ENCODE peak calls at places on chromosome 22, in six cellular contexts. T, Q, P, B, Z and Y are unnamed samples. For H3K36me3, the result is how much of the 10 kb centered on the place peaks cover.

GRCh38 chr22:47178339-47178738 is 415.9 kb downstream of the TBC1D22A start:
- DNase-seq in T (no peak), Q (no peak), P (no peak), B (no peak), Z (no peak), Y (no peak)

GRCh38 chr22:50678651-50679521 is 6.3 kb downstream of the SHANK3 start:
- DNase-seq in T (no peak), Q (no peak), P (no peak), B (no peak), Z (peak), Y (no peak)

GRCh38 chr22:30325724-30326703 is 727 bp downstream of the TBC1D10A start:
- DNase-seq in T (no peak), Q (no peak), P (no peak), B (no peak), Z (no peak), Y (peak)

GRCh38 chr22:42697542-42698013 is 23.1 kb downstream of the A4GALT start:
- DNase-seq in T (no peak), Q (no peak), P (no peak), B (peak), Z (no peak), Y (peak)

GRCh38 chr22:28674121-28674563 is 5.5 kb downstream of the TTC28 start:
- DNase-seq in T (peak), Q (peak), P (no peak), B (peak), Z (no peak), Y (peak)

GRCh38 chr22:29353860-29354259 is 34.5 kb downstream of the AP1B1 start:
- DNase-seq in T (no peak), Q (no peak), P (no peak), B (no peak), Z (no peak), Y (no peak)

GRCh38 chr22:35480143-35480542 is 60.5 kb upstream of the RASD2 start:
- DNase-seq in T (no peak), Q (no peak), P (no peak), B (peak), Z (no peak), Y (no peak)

GRCh38 chr22:48942698-48943566 is 884.7 kb downstream of the BRD1 start:
- DNase-seq in T (no peak), Q (no peak), P (no peak), B (no peak), Z (peak), Y (no peak)

GRCh38 chr22:20106849-20107237 is 9.1 kb upstream of the RANBP1 start:
- DNase-seq in T (no peak), Q (no peak), P (no peak), B (no peak), Z (peak), Y (no peak)

GRCh38 chr22:48316245-48316875 is 1511.3 kb downstream of the BRD1 start:
- DNase-seq in T (no peak), Q (no peak), P (no peak), B (no peak), Z (peak), Y (peak)

GRCh38 chr22:22884888-22885840 is 2.5 kb upstream of the IGLL5 start:
- DNase-seq in T (no peak), Q (no peak), P (no peak), B (no peak), Z (no peak), Y (peak)
- H3K4me3 ChIP-seq in T (no peak), Q (no peak), P (no peak), B (no peak), Z (no peak), Y (no peak)

GRCh38 chr22:40535189-40535512 is 101.4 kb downstream of the MRTFA start:
- DNase-seq in T (no peak), Q (no peak), P (no peak), B (no peak), Z (no peak), Y (no peak)
- H3K27ac ChIP-seq in T (no peak), Q (peak), P (peak), B (peak), Z (peak), Y (no peak)

GRCh38 chr22:40908895-40909294 is 42.3 kb upstream of the RBX1 start:
- DNase-seq in T (no peak), Q (no peak), P (no peak), B (no peak), Z (no peak), Y (no peak)
- H3K36me3 ChIP-seq in T (under half), Q (under half), P (under half), B (under half), Z (under half), Y (under half)

DNA sequence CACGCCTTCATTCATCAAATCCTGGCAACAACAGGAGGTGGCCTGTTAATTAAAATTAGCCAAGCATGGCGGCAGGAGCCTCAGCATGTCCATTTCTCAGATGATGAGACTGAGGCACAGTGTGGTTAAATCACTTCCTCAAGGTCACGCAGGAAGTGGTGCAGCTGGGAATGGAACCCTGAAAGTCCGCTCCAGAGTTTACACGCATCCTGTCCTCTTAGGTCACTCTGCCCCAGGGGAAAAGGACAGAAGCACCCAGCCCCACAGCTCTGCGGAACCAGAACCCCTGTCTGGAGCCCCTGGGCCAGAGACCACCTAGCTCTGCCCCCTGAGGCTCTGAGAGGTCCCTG is 19.6 kb downstream of the RPL3 start:
- DNase-seq in T (no peak), Q (no peak), P (no peak), B (no peak), Z (no peak), Y (no peak)
- H3K4me3 ChIP-seq in T (no peak), Q (no peak), P (no peak), B (no peak), Z (no peak), Y (no peak)

GRCh38 chr22:25120093-25120561 is 79.5 kb upstream of the CRYBB3 start:
- DNase-seq in T (no peak), Q (no peak), P (no peak), B (no peak), Z (no peak), Y (peak)
- H3K27ac ChIP-seq in T (no peak), Q (no peak), P (no peak), B (no peak), Z (peak), Y (peak)

GRCh38 chr22:32850591-32851517 is 49.3 kb downstream of the TIMP3 start:
- DNase-seq in T (no peak), Q (no peak), P (no peak), B (no peak), Z (no peak), Y (no peak)

GRCh38 chr22:32854351-32854804 is 52.9 kb downstream of the TIMP3 start:
- DNase-seq in T (no peak), Q (no peak), P (no peak), B (no peak), Z (no peak), Y (no peak)

GRCh38 chr22:32853662-32854061 is 52.2 kb downstream of the TIMP3 start:
- DNase-seq in T (no peak), Q (no peak), P (no peak), B (no peak), Z (no peak), Y (no peak)

GRCh38 chr22:32850157-32850556 is 48.7 kb downstream of the TIMP3 start:
- DNase-seq in T (no peak), Q (no peak), P (no peak), B (no peak), Z (no peak), Y (no peak)

DNA sequence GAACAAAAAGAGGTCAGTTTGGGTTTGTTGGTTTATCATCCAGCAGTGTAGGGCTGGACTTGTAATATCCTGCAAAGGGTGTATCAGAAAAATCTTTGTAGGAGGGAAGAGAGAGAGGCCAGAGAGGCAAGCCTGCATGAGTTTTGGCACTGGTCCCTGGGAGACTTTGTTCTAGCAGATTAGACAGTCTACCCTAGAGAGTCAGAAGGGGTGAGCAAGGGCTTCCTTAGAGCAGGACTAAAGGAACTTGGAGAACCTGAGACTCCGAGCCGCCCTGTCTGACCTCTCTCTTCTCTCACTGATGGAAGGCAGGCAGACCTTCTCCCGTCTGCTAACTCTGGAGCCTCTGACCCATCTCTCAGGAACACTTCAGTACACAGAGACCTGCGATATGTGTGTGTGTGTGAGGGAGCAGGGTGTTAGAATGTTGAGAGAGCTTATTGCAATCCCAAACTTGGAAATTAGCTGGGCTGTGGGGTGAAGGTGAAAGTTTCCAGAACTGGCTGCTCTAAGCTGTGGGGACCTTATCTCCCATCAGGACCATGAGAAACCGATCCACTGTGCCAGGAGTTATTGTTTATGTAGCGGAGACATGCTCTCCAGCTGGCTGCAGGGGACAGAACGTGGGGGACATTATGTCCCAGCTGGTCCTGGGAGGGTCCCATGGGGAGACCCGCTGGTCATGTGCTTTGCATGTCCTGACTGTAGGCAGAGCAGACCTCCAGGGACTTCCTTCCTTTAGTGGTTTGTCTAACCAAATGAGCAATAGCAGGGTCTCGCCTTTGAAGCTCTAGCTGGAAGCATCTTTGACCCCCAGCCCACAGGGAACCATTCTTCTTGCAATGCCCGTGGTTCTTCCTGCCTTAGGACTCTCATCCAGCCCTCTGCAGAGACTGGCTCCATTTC is 51.1 kb downstream of the TIMP3 start:
- DNase-seq in T (no peak), Q (no peak), P (no peak), B (no peak), Z (no peak), Y (no peak)
- H3K36me3 ChIP-seq in T (under half), Q (under half), P (under half), B (half or more), Z (under half), Y (under half)

GRCh38 chr22:46149493-46149997 is 781 bp upstream of the PPARA start:
- DNase-seq in T (peak), Q (peak), P (no peak), B (no peak), Z (peak), Y (peak)

GRCh38 chr22:46147061-46147460 is 3.3 kb upstream of the PPARA start:
- DNase-seq in T (no peak), Q (no peak), P (no peak), B (no peak), Z (no peak), Y (no peak)

GRCh38 chr22:46148885-46149492 is 1.3 kb upstream of the PPARA start:
- DNase-seq in T (no peak), Q (peak), P (no peak), B (no peak), Z (peak), Y (no peak)

GRCh38 chr22:46147471-46148267 is 2.7 kb upstream of the PPARA start:
- DNase-seq in T (no peak), Q (no peak), P (no peak), B (no peak), Z (peak), Y (no peak)

GRCh38 chr22:46148336-46148735 is 2.0 kb upstream of the PPARA start:
- DNase-seq in T (no peak), Q (no peak), P (no peak), B (no peak), Z (no peak), Y (no peak)
- H3K4me3 ChIP-seq in T (no peak), Q (no peak), P (no peak), B (no peak), Z (no peak), Y (no peak)

GRCh38 chr22:38228326-38228872 is 26.6 kb downstream of the MAFF start:
- DNase-seq in T (no peak), Q (no peak), P (no peak), B (no peak), Z (no peak), Y (no peak)
- H3K27ac ChIP-seq in T (no peak), Q (peak), P (no peak), B (peak), Z (peak), Y (peak)

GRCh38 chr22:17890892-17891291 is 116.6 kb upstream of the BID start:
- DNase-seq in T (no peak), Q (no peak), P (no peak), B (no peak), Z (no peak), Y (no peak)
- H3K36me3 ChIP-seq in T (under half), Q (under half), P (under half), B (under half), Z (under half), Y (under half)